ENCODE peak calls at places on chromosomes 5 and 9, in five cellular contexts. C is HFF-Myc; G is tibial nerve; K is CD4-positive, alpha-beta T cell; Z is endothelial cell. X is an unnamed sample.

GRCh38 chr9:97321251-97321650 is 13.8 kb downstream of the CCDC180 start:
- DNase-seq in Z (no peak), K (no peak), C (no peak), G (no peak), X (no peak)

GRCh38 chr5:171816666-171817065 is 31.0 kb downstream of the SMIM23 start:
- DNase-seq in G (no peak), K (no peak), C (no peak), Z (no peak), X (no peak)

GRCh38 chr5:139141841-139142240 is 56.3 kb downstream of the SIL1 start:
- DNase-seq in Z (no peak), C (no peak), K (no peak), G (no peak), X (no peak)

GRCh38 chr5:133228316-133228715 is 176.5 kb downstream of the HSPA4 start:
- DNase-seq in K (no peak), G (no peak), C (no peak), Z (no peak), X (no peak)

GRCh38 chr5:139651863-139652787 is 4.0 kb downstream of the CXXC5 start:
- DNase-seq in Z (peak; percentile 42), K (peak; percentile 40), C (no peak), G (peak; percentile 84), X (no peak)

GRCh38 chr9:133881671-133882381 is 110.3 kb downstream of the VAV2 start:
- DNase-seq in Z (no peak), G (no peak), C (no peak), K (no peak), X (no peak)

GRCh38 chr5:1011226-1011631 is 2.6 kb downstream of the NKD2 start:
- DNase-seq in G (no peak), Z (peak; percentile 69), C (no peak), K (peak; percentile 29), X (peak; percentile 63)

GRCh38 chr9:70283848-70284247 is 25.1 kb downstream of the SMC5 start:
- DNase-seq in Z (no peak), K (no peak), C (no peak), G (no peak), X (no peak)

GRCh38 chr5:90932052-90932699 is 373.6 kb downstream of the ADGRV1 start:
- DNase-seq in G (no peak), Z (peak; percentile 54), K (no peak), C (peak; percentile 48), X (peak; percentile 14)

GRCh38 chr9:34554211-34555001 is 31.6 kb upstream of the ENHO start:
- DNase-seq in C (no peak), K (no peak), Z (no peak), G (no peak), X (no peak)

GRCh38 chr5:137836997-137837396 is 30.7 kb upstream of the MYOT start:
- DNase-seq in K (no peak), C (no peak), Z (no peak), G (no peak), X (no peak)

GRCh38 chr9:134591082-134591571 is 50.5 kb upstream of the COL5A1 start:
- DNase-seq in G (no peak), Z (no peak), K (no peak), C (no peak), X (no peak)

GRCh38 chr9:74803366-74804017 is 84.2 kb downstream of the TRPM6 start:
- DNase-seq in K (no peak), Z (no peak), C (no peak), G (no peak), X (no peak)

GRCh38 chr5:32339198-32339597 is 26.5 kb upstream of the MTMR12 start:
- DNase-seq in K (no peak), G (no peak), C (peak; percentile 42), Z (no peak), X (no peak)

GRCh38 chr5:141382469-141383294 is at the start of gene PCDHGA7:
- DNase-seq in K (no peak), C (no peak), G (no peak), Z (no peak), X (no peak)

GRCh38 chr9:26437056-26437711 is 455.4 kb downstream of the CAAP1 start:
- DNase-seq in G (no peak), C (no peak), K (no peak), Z (no peak), X (no peak)

GRCh38 chr5:158178535-158178934 is 319.6 kb upstream of the CLINT1 start:
- DNase-seq in G (no peak), Z (no peak), C (no peak), K (no peak), X (no peak)

GRCh38 chr9:120259100-120259499 is 320.9 kb downstream of the CDK5RAP2 start:
- DNase-seq in K (no peak), Z (no peak), G (no peak), C (no peak), X (no peak)

GRCh38 chr5:180142008-180142803 is 66.8 kb downstream of the RASGEF1C start:
- DNase-seq in C (no peak), K (no peak), G (no peak), Z (peak; percentile 2), X (no peak)

GRCh38 chr9:109107402-109108240 is 12.1 kb downstream of the TMEM245 start:
- DNase-seq in C (no peak), G (no peak), Z (no peak), K (no peak), X (no peak)

GRCh38 chr9:133514475-133515239 is 10.1 kb downstream of the MYMK start:
- DNase-seq in K (no peak), G (peak; percentile 58), Z (no peak), C (no peak), X (no peak)

GRCh38 chr9:2622361-2623045 is 916 bp downstream of the VLDLR start:
- DNase-seq in Z (peak; percentile 34), K (no peak), G (no peak), C (no peak), X (peak; percentile 18)

GRCh38 chr5:149434162-149435014 is 55.3 kb upstream of the IL17B start:
- DNase-seq in Z (peak; percentile 74), C (no peak), G (peak; percentile 54), K (peak; percentile 40), X (peak; percentile 45)

GRCh38 chr5:127958421-127959011 is 125.0 kb upstream of the SLC12A2 start:
- DNase-seq in G (no peak), Z (no peak), K (no peak), C (no peak), X (no peak)

GRCh38 chr9:37155601-37156000 is 35.2 kb downstream of the ZCCHC7 start:
- DNase-seq in K (no peak), C (no peak), G (no peak), Z (no peak), X (no peak)

GRCh38 chr9:87067426-87067825 is 120.1 kb upstream of the GAS1 start:
- DNase-seq in Z (no peak), C (no peak), G (no peak), K (no peak), X (no peak)

GRCh38 chr9:19875291-19875910 is 86.6 kb upstream of the SLC24A2 start:
- DNase-seq in Z (no peak), G (no peak), C (no peak), K (no peak), X (no peak)

GRCh38 chr9:38415846-38416245 is 8.4 kb downstream of the IGFBPL1 start:
- DNase-seq in C (no peak), K (no peak), Z (no peak), G (no peak), X (no peak)

DNA sequence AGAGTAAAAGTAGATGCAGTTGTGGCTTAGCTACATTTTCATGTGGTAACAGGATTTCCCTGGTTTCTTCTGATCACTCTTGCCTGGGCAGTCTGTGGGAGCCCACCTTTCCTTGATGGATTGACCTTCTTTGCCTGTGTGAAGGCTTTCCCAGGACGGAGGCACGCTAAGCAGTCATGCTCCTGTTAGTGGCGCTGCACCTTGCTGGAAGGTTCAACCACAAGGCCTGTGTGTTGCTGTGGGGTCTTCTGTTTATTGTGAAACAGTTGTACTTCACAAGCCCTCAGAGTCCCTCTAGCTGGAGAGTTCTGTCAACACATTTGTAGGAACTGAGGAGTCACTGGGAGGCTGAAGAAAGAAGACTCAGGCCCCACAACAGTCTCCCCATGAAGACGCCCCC is 402.0 kb downstream of the IRX1 start:
- DNase-seq in C (no peak), K (no peak), G (no peak), Z (no peak), X (no peak)
- TF ChIP-seq CTCF in C (no peak), K (no peak), G (no peak), Z (no peak), X (no peak)

GRCh38 chr5:69217732-69218568 is 16.7 kb upstream of the CDK7 start:
- DNase-seq in K (peak; percentile 65), C (peak; percentile 61), Z (peak; percentile 85), G (peak; percentile 61), X (peak; percentile 91)
- TF ChIP-seq CTCF in K (no peak), C (no peak), Z (peak; percentile 17), G (peak; percentile 77), X (peak; percentile 33)

DNA sequence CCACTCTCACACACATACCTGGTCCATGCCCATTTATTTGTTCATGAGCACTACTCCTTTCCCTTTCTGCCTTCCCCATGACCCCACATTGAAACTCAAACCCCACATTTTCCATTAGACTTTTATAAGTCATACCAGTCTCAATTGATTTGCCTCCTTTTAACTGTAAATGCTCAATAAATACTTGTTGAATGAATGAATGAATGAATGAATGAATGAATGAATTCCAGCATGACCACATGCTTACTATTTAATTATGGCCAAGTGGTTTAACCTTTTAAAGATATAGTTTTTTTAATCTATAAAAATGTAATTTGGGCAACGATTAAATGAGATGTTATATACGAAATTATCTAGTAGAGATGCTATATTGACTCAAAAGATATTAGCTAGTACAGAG is 54.1 kb upstream of the GRAMD2B start:
- DNase-seq in G (no peak), K (no peak), C (no peak), Z (no peak), X (no peak)
- TF ChIP-seq CTCF in G (no peak), K (no peak), C (no peak), Z (no peak), X (no peak)

GRCh38 chr5:67315082-67315801 is 118.6 kb upstream of the CD180 start:
- DNase-seq in K (no peak), G (no peak), C (no peak), Z (no peak), X (no peak)
- TF ChIP-seq CTCF in K (no peak), G (peak; percentile 14), C (no peak), Z (no peak), X (no peak)

GRCh38 chr9:98538203-98538602 is 170.5 kb downstream of the GABBR2 start:
- DNase-seq in K (no peak), Z (no peak), C (no peak), G (no peak), X (no peak)
- TF ChIP-seq CTCF in K (no peak), Z (no peak), C (peak; percentile 2), G (no peak), X (no peak)

DNA sequence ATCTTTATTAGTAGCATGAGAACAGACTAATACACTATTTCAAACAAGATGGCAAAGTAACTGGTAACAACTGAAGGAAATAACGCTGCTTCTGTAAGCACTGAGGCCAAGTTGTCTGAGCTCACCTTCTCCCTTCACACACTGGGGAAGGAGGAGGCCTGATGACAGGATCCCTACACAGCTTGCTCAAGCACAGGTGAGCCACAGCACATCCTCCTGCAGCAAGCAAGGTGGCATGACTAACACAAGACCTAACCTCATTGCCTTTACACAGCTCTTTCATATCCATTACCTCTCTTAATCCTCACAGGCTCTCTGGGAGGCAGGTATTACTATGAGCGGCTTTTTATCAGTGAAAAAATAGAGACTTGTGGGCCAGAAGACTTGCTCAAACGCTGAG is 83.3 kb downstream of the ARL15 start:
- DNase-seq in C (no peak), G (no peak), K (no peak), Z (no peak), X (no peak)
- TF ChIP-seq CTCF in C (no peak), G (no peak), K (no peak), Z (no peak), X (no peak)